ENCODE peak calls at places on chromosome 1, in four cellular contexts. E is AG08396; K is stimulated activated CD4-positive, alpha-beta T cell treated with anti-CD3 and anti-CD28 coated beads, TNF-alpha, amount 100 ng/mL, for 24 hours; J is neural progenitor cell. D is an unnamed sample.

GRCh38 chr1:119542492-119542946 is 35.5 kb downstream of the HSD3B1 start:
- DNase-seq in J (no peak), E (no peak), K (no peak), D (no peak)

GRCh38 chr1:174324939-174325338 is 122.8 kb upstream of the GPR52 start:
- DNase-seq in E (no peak), J (no peak), K (no peak), D (no peak)

GRCh38 chr1:239558992-239559391 is 172.6 kb downstream of the CHRM3 start:
- DNase-seq in K (no peak), E (no peak), J (no peak), D (no peak)

GRCh38 chr1:68442822-68443556 is 6.8 kb downstream of the RPE65 start:
- DNase-seq in J (peak), K (no peak), E (peak), D (peak)

GRCh38 chr1:45543599-45544417 is 6.8 kb upstream of the AKR1A1 start:
- DNase-seq in K (peak), J (no peak), E (no peak), D (no peak)

GRCh38 chr1:201708085-201708512 is 120.9 kb upstream of the IPO9 start:
- DNase-seq in E (peak), K (no peak), J (no peak), D (peak)

GRCh38 chr1:54376085-54377039 is 29.8 kb downstream of the SSBP3 start:
- DNase-seq in K (no peak), J (no peak), E (no peak), D (no peak)

GRCh38 chr1:162633327-162633762 is 1.1 kb downstream of the DDR2 start:
- DNase-seq in K (no peak), J (no peak), E (no peak), D (peak)

GRCh38 chr1:39666772-39667171 is 5.1 kb downstream of the NT5C1A start:
- DNase-seq in K (no peak), J (no peak), E (no peak), D (no peak)

GRCh38 chr1:229349463-229350385 is 6.9 kb upstream of the CCSAP start:
- DNase-seq in E (no peak), J (no peak), K (no peak), D (no peak)

GRCh38 chr1:159960721-159961381 is 6.8 kb upstream of the SLAMF9 start:
- DNase-seq in E (peak), J (no peak), K (no peak), D (peak)

GRCh38 chr1:164723296-164723731 is 164.3 kb downstream of the PBX1 start:
- DNase-seq in E (no peak), J (no peak), K (no peak), D (no peak)

GRCh38 chr1:178768423-178768822 is 43.4 kb downstream of the RALGPS2 start:
- DNase-seq in K (no peak), J (peak), E (peak), D (peak)

GRCh38 chr1:85617582-85618237 is 37.1 kb downstream of the CCN1 start:
- DNase-seq in J (no peak), K (no peak), E (peak), D (no peak)

GRCh38 chr1:27348861-27349783 is 7.3 kb downstream of the SYTL1 start:
- DNase-seq in J (peak), E (peak), K (no peak), D (no peak)

GRCh38 chr1:218666263-218666662 is 321.1 kb downstream of the TGFB2 start:
- DNase-seq in E (no peak), K (no peak), J (no peak), D (no peak)

GRCh38 chr1:161905269-161905884 is 118.3 kb downstream of the OLFML2B start:
- DNase-seq in K (no peak), E (no peak), J (peak), D (peak)

GRCh38 chr1:8560611-8561544 is 243.0 kb downstream of the SLC45A1 start:
- DNase-seq in E (peak), K (no peak), J (peak), D (peak)

GRCh38 chr1:230713915-230714764 is at the start of gene AGT:
- DNase-seq in E (peak), J (peak), K (no peak), D (peak)

GRCh38 chr1:220711086-220711809 is 21.1 kb downstream of the C1orf115 start:
- DNase-seq in J (no peak), K (no peak), E (no peak), D (no peak)

GRCh38 chr1:201754353-201754752 is 74.6 kb upstream of the IPO9 start:
- DNase-seq in E (no peak), K (no peak), J (no peak), D (no peak)

GRCh38 chr1:160376525-160377131 is 9.8 kb downstream of the NHLH1 start:
- DNase-seq in E (peak), J (peak), K (no peak), D (peak)

GRCh38 chr1:20921285-20921684 is 134.2 kb upstream of the HP1BP3 start:
- DNase-seq in J (no peak), E (no peak), K (no peak), D (no peak)

GRCh38 chr1:901108-901859 is 22.4 kb upstream of the SAMD11 start:
- DNase-seq in K (no peak), J (peak), E (no peak), D (no peak)

GRCh38 chr1:200979574-200980451 is 43.7 kb downstream of the KIF21B start:
- DNase-seq in E (peak), K (peak), J (peak), D (peak)

GRCh38 chr1:71196685-71197084 is 115.8 kb upstream of the ZRANB2 start:
- DNase-seq in K (no peak), J (no peak), E (peak), D (peak)

GRCh38 chr1:219041141-219041540 is 132.5 kb upstream of the LYPLAL1 start:
- DNase-seq in E (no peak), K (no peak), J (no peak), D (peak)

GRCh38 chr1:17155257-17155895 is 36.1 kb upstream of the PADI2 start:
- DNase-seq in K (no peak), E (no peak), J (no peak), D (no peak)

GRCh38 chr1:112686835-112687234 is 12.4 kb downstream of the MOV10 start:
- DNase-seq in K (no peak), J (no peak), E (no peak), D (no peak)

GRCh38 chr1:62337785-62338631 is 18.8 kb upstream of the KANK4 start:
- DNase-seq in K (no peak), J (peak), E (no peak), D (no peak)

GRCh38 chr1:40868051-40868723 is 6.0 kb upstream of the CITED4 start:
- DNase-seq in K (no peak), E (no peak), J (no peak), D (peak)

GRCh38 chr1:226534645-226535044 is 13.9 kb upstream of the STUM start:
- DNase-seq in E (no peak), K (no peak), J (no peak), D (no peak)

GRCh38 chr1:41366428-41367101 is 5.3 kb downstream of the FOXO6 start:
- DNase-seq in E (no peak), J (peak), K (no peak), D (peak)

GRCh38 chr1:153619171-153619570 is 3.0 kb upstream of the S100A14 start:
- DNase-seq in K (no peak), J (no peak), E (no peak), D (no peak)

GRCh38 chr1:46691997-46692790 is 20.5 kb downstream of the TEX38 start:
- DNase-seq in J (no peak), E (no peak), K (no peak), D (no peak)